ENCODE peak calls at places on chromosomes 11 and 22, in ten cellular contexts. K is RWPE1, O is glutamatergic neuron, H is spleen, M is chondrocyte, Z is thoracic aorta, E is esophagus muscularis mucosa, D is mammary epithelial cell, U is astrocyte of the cerebellum, B is omental fat pad. F is an unnamed sample.

GRCh38 chr11:81092517-81092916 is 1641.1 kb downstream of the FAM181B start:
- DNase-seq in O (no peak), E (no peak), K (no peak), D (no peak), Z (no peak), U (no peak), H (no peak), B (no peak), M (no peak), F (no peak)

GRCh38 chr22:20463324-20464095 is 25.9 kb upstream of the SCARF2 start:
- DNase-seq in H (peak), Z (no peak), D (no peak), E (no peak), O (peak), K (no peak), M (peak), B (no peak), U (no peak), F (no peak)

GRCh38 chr22:49329636-49330035 is 498.0 kb downstream of the BRD1 start:
- DNase-seq in H (peak), B (no peak), U (no peak), M (peak), Z (no peak), D (no peak), O (no peak), E (peak), K (no peak), F (no peak)

GRCh38 chr11:48099916-48100446 is 116.6 kb upstream of the OR4B1 start:
- DNase-seq in E (peak), M (no peak), B (no peak), D (no peak), H (no peak), K (no peak), O (no peak), Z (no peak), U (no peak), F (no peak)

GRCh38 chr22:46377566-46378498 is 42.3 kb downstream of the TRMU start:
- DNase-seq in M (peak), K (peak), B (no peak), U (no peak), D (peak), H (no peak), O (no peak), Z (no peak), E (no peak), F (peak)

GRCh38 chr11:68812526-68812925 is 29.2 kb downstream of the CPT1A start:
- DNase-seq in O (no peak), D (no peak), M (no peak), K (no peak), H (no peak), E (no peak), Z (no peak), B (no peak), U (no peak), F (no peak)

GRCh38 chr11:119092880-119093665 is 8.4 kb downstream of the HMBS start:
- DNase-seq in K (no peak), M (no peak), D (no peak), O (no peak), H (no peak), U (peak), Z (no peak), E (no peak), B (no peak), F (no peak)

GRCh38 chr11:64253481-64253880 is 2.2 kb downstream of the PLCB3 start:
- DNase-seq in U (no peak), B (no peak), D (no peak), O (no peak), Z (no peak), K (no peak), E (no peak), M (no peak), H (no peak), F (no peak)

GRCh38 chr11:110445428-110445827 is 15.7 kb downstream of the FDX1 start:
- DNase-seq in B (no peak), O (no peak), H (no peak), E (no peak), K (no peak), M (no peak), U (no peak), Z (no peak), D (no peak), F (no peak)

GRCh38 chr11:12556155-12556554 is 118.1 kb upstream of the TEAD1 start:
- DNase-seq in M (no peak), B (no peak), O (no peak), U (no peak), E (peak), K (no peak), D (no peak), Z (no peak), H (no peak), F (no peak)

GRCh38 chr11:692824-693414 is 2.1 kb downstream of the DEAF1 start:
- DNase-seq in B (no peak), M (no peak), Z (no peak), E (no peak), D (peak), O (no peak), U (no peak), K (no peak), H (peak), F (peak)

GRCh38 chr11:44734982-44735381 is 8.2 kb downstream of the TSPAN18 start:
- DNase-seq in B (no peak), D (no peak), Z (no peak), K (no peak), E (no peak), O (no peak), U (no peak), H (no peak), M (no peak), F (no peak)

GRCh38 chr11:75338516-75339218 is 12.8 kb downstream of the ARRB1 start:
- DNase-seq in O (no peak), K (no peak), E (no peak), B (no peak), H (no peak), Z (no peak), D (no peak), M (no peak), U (no peak), F (peak)

GRCh38 chr11:63769044-63769718 is 606 bp upstream of the ZFTA start:
- DNase-seq in B (no peak), M (no peak), D (no peak), O (peak), Z (no peak), K (peak), H (peak), U (no peak), E (no peak), F (peak)

GRCh38 chr22:46776876-46777608 is 14.6 kb downstream of the TBC1D22A start:
- DNase-seq in K (no peak), O (no peak), U (no peak), B (no peak), E (no peak), Z (no peak), D (no peak), M (no peak), H (peak), F (no peak)

GRCh38 chr11:115269193-115269592 is 235.0 kb downstream of the CADM1 start:
- DNase-seq in H (no peak), E (no peak), K (no peak), D (no peak), B (no peak), U (no peak), Z (no peak), O (no peak), M (no peak), F (no peak)

GRCh38 chr22:49586873-49587272 is 240.8 kb downstream of the BRD1 start:
- DNase-seq in K (no peak), O (no peak), Z (no peak), U (no peak), D (no peak), B (no peak), H (peak), M (no peak), E (no peak), F (no peak)

GRCh38 chr11:9609002-9609759 is 35.7 kb downstream of the WEE1 start:
- DNase-seq in H (no peak), E (peak), D (no peak), B (no peak), O (no peak), K (no peak), U (no peak), Z (no peak), M (no peak), F (no peak)

GRCh38 chr11:132064987-132065620 is 694.7 kb downstream of the NTM start:
- DNase-seq in O (no peak), M (no peak), E (no peak), Z (no peak), H (no peak), B (no peak), U (peak), K (peak), D (peak), F (peak)

GRCh38 chr11:84837402-84838069 is 789.6 kb downstream of the DLG2 start:
- DNase-seq in M (no peak), B (no peak), U (no peak), K (no peak), D (no peak), H (no peak), Z (no peak), E (no peak), O (no peak), F (peak)

GRCh38 chr22:44084044-44084772 is 60.1 kb downstream of the PARVB start:
- DNase-seq in O (no peak), K (no peak), Z (no peak), B (no peak), M (no peak), D (no peak), U (no peak), E (no peak), H (no peak), F (no peak)

GRCh38 chr22:24593810-24594568 is 1.1 kb upstream of the LRRC75B start:
- DNase-seq in Z (no peak), K (no peak), U (no peak), H (no peak), D (no peak), O (no peak), E (no peak), B (no peak), M (no peak), F (peak)

GRCh38 chr22:33467718-33468117 is 409.5 kb upstream of the SYN3 start:
- DNase-seq in K (no peak), B (no peak), U (no peak), E (no peak), Z (no peak), D (no peak), H (no peak), M (no peak), O (no peak), F (no peak)

GRCh38 chr22:19565382-19565902 is 41.2 kb upstream of the CLDN5 start:
- DNase-seq in B (no peak), O (no peak), K (no peak), D (no peak), M (no peak), Z (no peak), E (no peak), U (no peak), H (no peak), F (no peak)

DNA sequence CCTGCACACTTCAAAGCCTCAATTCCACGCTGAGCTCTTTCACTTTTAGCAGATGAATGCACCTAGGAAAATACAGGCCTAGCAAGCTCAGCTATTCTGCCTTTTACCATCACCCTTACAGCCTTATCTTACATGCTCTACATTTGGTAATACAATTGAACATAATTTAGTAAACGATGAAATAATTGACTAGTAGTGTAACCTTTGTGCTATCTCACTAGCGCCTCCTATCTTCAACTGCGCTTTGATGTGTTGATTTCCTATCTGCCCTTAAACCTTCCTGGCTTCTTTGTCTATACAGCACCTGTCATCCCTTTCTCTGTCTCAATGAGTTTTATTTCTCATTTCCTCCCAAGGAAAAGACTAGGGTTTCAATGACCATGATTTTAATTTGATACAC is 149.7 kb downstream of the LRRC4C start:
- DNase-seq in M (no peak), B (no peak), Z (no peak), H (no peak), U (no peak), D (no peak), K (no peak), E (no peak), O (no peak), F (no peak)
- TF ChIP-seq CTCF in M (no peak), B (no peak), Z (no peak), H (no peak), U (no peak), D (no peak), K (no peak), E (no peak), O (no peak), F (no peak)

DNA sequence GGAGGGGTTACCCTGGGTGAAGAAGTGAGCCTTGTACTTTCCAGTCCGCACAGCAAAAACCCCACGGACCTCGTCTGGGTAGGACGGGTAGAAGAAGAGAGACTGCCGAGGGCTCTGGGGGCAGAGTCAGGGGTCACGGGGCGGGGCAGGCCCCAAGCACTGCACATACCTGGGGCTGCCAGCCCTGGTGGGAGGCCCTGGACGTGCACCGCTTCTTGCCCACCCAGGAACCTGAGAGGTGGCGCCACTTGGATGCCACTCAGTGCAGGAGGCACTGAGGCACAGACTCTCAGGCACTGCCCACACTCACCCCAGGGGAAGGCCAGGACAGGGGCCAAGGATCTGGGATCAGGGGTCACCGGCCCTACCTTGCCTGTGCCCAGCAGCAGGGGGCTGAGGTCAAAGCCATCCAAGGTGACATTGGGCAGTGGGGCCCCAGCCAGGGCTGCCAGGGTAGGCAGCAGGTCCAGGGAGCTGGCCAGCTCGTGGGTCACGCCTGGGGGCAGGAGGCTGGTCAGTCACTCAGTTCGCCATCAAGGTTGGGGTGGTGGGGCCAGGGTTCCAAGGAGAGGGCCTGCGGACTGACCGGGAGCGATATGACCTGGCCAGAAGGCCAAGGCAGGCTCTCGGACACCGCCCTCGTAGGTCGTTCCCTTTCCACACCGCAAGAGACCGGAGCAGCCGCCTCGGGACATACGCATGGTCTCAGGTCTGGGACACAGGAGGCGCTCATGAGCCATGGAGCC is 2.2 kb downstream of the ARSA start:
- DNase-seq in O (no peak), H (peak), B (no peak), D (no peak), M (no peak), U (no peak), Z (no peak), E (no peak), K (no peak), F (no peak)
- TF ChIP-seq CTCF in O (no peak), H (no peak), B (no peak), D (no peak), M (peak), U (no peak), Z (no peak), E (no peak), K (no peak), F (no peak)

GRCh38 chr11:102254047-102254446 is 63.2 kb upstream of the BIRC3 start:
- DNase-seq in E (no peak), U (no peak), M (no peak), H (no peak), B (no peak), D (no peak), K (no peak), Z (no peak), O (no peak), F (no peak)
- TF ChIP-seq CTCF in E (peak), U (no peak), M (peak), H (no peak), B (no peak), D (no peak), K (no peak), Z (no peak), O (no peak), F (peak)

GRCh38 chr11:90635886-90636285 is 413.0 kb upstream of the CHORDC1 start:
- DNase-seq in B (no peak), H (no peak), O (no peak), E (no peak), U (no peak), D (no peak), M (no peak), Z (no peak), K (no peak), F (no peak)

GRCh38 chr11:90635145-90635544 is 412.3 kb upstream of the CHORDC1 start:
- DNase-seq in U (no peak), O (no peak), M (no peak), E (no peak), H (no peak), D (no peak), B (no peak), K (no peak), Z (no peak), F (no peak)

GRCh38 chr11:90639687-90640086 is 416.8 kb upstream of the CHORDC1 start:
- DNase-seq in K (peak), Z (no peak), H (no peak), D (peak), B (no peak), O (no peak), M (no peak), U (peak), E (no peak), F (peak)
- TF ChIP-seq CTCF in K (no peak), Z (no peak), H (no peak), D (peak), B (no peak), O (no peak), M (peak), U (peak), E (peak), F (peak)

GRCh38 chr11:27839226-27839913 is 139.1 kb upstream of the BDNF start:
- DNase-seq in O (no peak), B (no peak), D (no peak), H (no peak), K (peak), U (peak), M (no peak), E (peak), Z (no peak), F (peak)
- TF ChIP-seq CTCF in O (no peak), B (no peak), D (peak), H (no peak), K (no peak), U (peak), M (peak), E (no peak), Z (no peak), F (peak)

DNA sequence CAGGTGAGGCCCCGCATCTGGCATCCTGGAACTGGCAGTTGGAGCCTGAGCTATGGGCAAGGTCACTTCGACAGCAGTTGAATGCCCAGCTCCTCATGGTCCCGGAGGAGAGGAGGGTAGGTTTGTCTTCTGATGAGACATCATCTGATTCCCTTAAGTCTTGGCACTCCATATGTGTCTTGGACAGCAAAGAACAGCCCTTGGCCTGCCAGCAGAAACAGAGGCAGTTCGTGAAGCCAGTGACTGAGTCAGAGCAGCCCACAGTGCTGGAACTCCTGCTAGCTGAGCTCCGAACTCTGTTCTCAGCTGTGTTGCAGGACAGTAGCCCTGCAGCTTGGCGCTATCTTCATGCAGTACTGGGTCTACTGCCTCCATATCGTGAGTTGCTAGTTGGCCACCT is 1.0 kb downstream of the DNHD1 start:
- DNase-seq in E (no peak), D (no peak), K (no peak), U (no peak), O (no peak), B (no peak), Z (no peak), M (no peak), H (no peak), F (no peak)
- TF ChIP-seq CTCF in E (no peak), D (no peak), K (no peak), U (no peak), O (no peak), B (no peak), Z (no peak), M (no peak), H (no peak), F (no peak)